ENCODE peak calls at places on chromosomes 7 and 10, in ten cellular contexts. A, U, S, B, J, Y, L, O, T and W are unnamed samples.

GRCh38 chr10:79340646-79341244 is 6.5 kb upstream of the PPIF start:
- DNase-seq in Y (no peak), U (no peak), O (no peak), A (no peak), L (no peak), J (no peak), B (no peak), S (no peak), T (no peak), W (no peak)

GRCh38 chr10:7186387-7187032 is 224.3 kb downstream of the SFMBT2 start:
- DNase-seq in O (no peak), S (no peak), T (no peak), A (no peak), L (no peak), J (no peak), B (no peak), Y (no peak), U (peak), W (peak)

GRCh38 chr10:66501356-66501755 is 424.5 kb upstream of the LRRTM3 start:
- DNase-seq in Y (no peak), B (no peak), O (no peak), L (no peak), S (no peak), J (no peak), T (no peak), A (no peak), U (no peak), W (no peak)

GRCh38 chr10:119006451-119007210 is 22.9 kb upstream of the NANOS1 start:
- DNase-seq in T (no peak), J (peak), B (peak), S (peak), Y (peak), A (no peak), O (no peak), L (no peak), U (peak), W (no peak)

GRCh38 chr10:4074559-4075407 is 289.8 kb upstream of the KLF6 start:
- DNase-seq in L (no peak), U (no peak), J (no peak), B (no peak), S (no peak), T (peak), O (no peak), Y (no peak), A (no peak), W (no peak)

GRCh38 chr7:85673881-85674280 is 487.0 kb upstream of the SEMA3D start:
- DNase-seq in T (no peak), U (no peak), S (no peak), Y (no peak), A (no peak), B (no peak), J (no peak), O (no peak), L (no peak), W (no peak)

GRCh38 chr7:50332241-50333176 is 28.0 kb downstream of the IKZF1 start:
- DNase-seq in B (no peak), O (no peak), L (no peak), T (no peak), Y (no peak), U (no peak), S (no peak), J (no peak), A (no peak), W (no peak)

GRCh38 chr7:33714208-33714607 is 191.1 kb upstream of the BMPER start:
- DNase-seq in Y (no peak), B (no peak), S (no peak), T (no peak), U (no peak), L (no peak), J (no peak), A (no peak), O (no peak), W (no peak)

GRCh38 chr7:111229951-111230350 is 139.0 kb downstream of the LRRN3 start:
- DNase-seq in L (no peak), J (no peak), O (no peak), A (no peak), Y (no peak), T (no peak), U (no peak), B (no peak), S (no peak), W (no peak)

GRCh38 chr10:7411671-7412481 is 1.0 kb upstream of the SFMBT2 start:
- DNase-seq in T (no peak), B (no peak), J (peak), S (no peak), U (no peak), A (no peak), Y (no peak), O (no peak), L (no peak), W (no peak)

GRCh38 chr10:86439544-86439943 is 72.9 kb upstream of the GRID1 start:
- DNase-seq in O (no peak), B (peak), A (no peak), S (peak), T (no peak), L (no peak), J (peak), U (peak), Y (peak), W (no peak)

GRCh38 chr7:35362341-35362740 is 108.4 kb upstream of the TBX20 start:
- DNase-seq in J (no peak), B (no peak), O (no peak), L (no peak), A (no peak), Y (no peak), S (no peak), U (no peak), T (no peak), W (no peak)

GRCh38 chr7:70215491-70215890 is 617.2 kb downstream of the AUTS2 start:
- DNase-seq in U (no peak), L (no peak), J (no peak), T (no peak), Y (no peak), A (peak), B (no peak), S (no peak), O (no peak), W (no peak)

GRCh38 chr7:136069840-136070529 is 92.8 kb upstream of the MTPN start:
- DNase-seq in U (no peak), J (no peak), Y (no peak), B (no peak), S (no peak), O (no peak), T (no peak), L (no peak), A (no peak), W (no peak)

GRCh38 chr7:38932509-38933168 is 23.6 kb upstream of the VPS41 start:
- DNase-seq in J (peak), Y (no peak), S (peak), O (peak), U (peak), T (peak), L (peak), B (peak), A (peak), W (peak)

GRCh38 chr7:101173752-101174244 is 6.3 kb downstream of the NAT16 start:
- DNase-seq in A (peak), S (no peak), O (no peak), Y (no peak), L (peak), U (peak), T (peak), B (no peak), J (no peak), W (no peak)

GRCh38 chr7:122633472-122633871 is 65.4 kb downstream of the RNF133 start:
- DNase-seq in T (no peak), B (no peak), O (no peak), L (no peak), A (no peak), Y (no peak), U (no peak), S (no peak), J (no peak), W (no peak)

GRCh38 chr7:159040912-159041711 is 103.6 kb downstream of the VIPR2 start:
- DNase-seq in L (no peak), S (no peak), J (no peak), Y (peak), T (no peak), B (no peak), O (no peak), A (no peak), U (no peak), W (no peak)

GRCh38 chr10:117878626-117879025 is 168.1 kb downstream of the RAB11FIP2 start:
- DNase-seq in O (no peak), S (no peak), U (no peak), B (no peak), L (no peak), A (no peak), J (no peak), Y (no peak), T (no peak), W (no peak)

GRCh38 chr7:66804001-66804400 is 63.5 kb downstream of the RABGEF1 start:
- DNase-seq in L (no peak), S (no peak), A (no peak), O (no peak), J (no peak), T (no peak), U (no peak), Y (no peak), B (no peak), W (peak)

GRCh38 chr7:82980130-82980529 is 182.6 kb downstream of the PCLO start:
- DNase-seq in O (no peak), U (no peak), A (no peak), J (no peak), T (no peak), Y (no peak), S (no peak), L (no peak), B (no peak), W (no peak)
- H3K27ac ChIP-seq in O (no peak), U (no peak), A (no peak), J (no peak), T (no peak), Y (no peak), S (no peak), L (no peak), B (no peak), W (no peak)

DNA sequence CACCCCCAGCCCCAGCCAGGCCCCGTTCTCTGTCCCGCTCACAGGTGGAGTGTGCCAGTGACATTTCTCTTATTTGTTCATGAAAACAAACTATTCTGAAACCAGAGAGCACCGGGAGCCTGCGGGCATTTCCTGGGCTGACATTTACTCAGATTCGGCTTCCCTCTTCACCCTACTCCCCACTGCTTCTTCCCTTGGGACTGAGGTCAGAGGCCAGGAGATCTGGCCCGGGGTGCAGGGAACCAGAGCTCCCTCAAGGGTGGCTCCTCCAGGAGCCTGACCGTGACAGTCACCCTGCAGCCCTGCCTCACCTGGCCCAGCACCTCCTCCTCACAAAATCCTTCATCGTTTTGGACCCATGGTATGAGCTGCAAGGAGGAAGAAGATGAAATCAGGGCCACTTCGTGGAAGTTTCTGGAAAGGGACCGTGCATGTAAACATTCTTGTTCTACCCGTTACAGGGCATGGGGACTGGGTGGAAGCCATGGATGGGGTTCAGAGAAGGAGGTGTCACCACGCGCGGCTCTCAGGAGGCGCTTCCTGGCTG is 12.2 kb downstream of the BHLHA15 start:
- DNase-seq in S (no peak), J (no peak), A (no peak), L (no peak), O (no peak), U (no peak), B (no peak), Y (peak), T (no peak), W (no peak)
- H3K27ac ChIP-seq in S (no peak), J (no peak), A (no peak), L (no peak), O (no peak), U (no peak), B (no peak), Y (no peak), T (no peak), W (no peak)

DNA sequence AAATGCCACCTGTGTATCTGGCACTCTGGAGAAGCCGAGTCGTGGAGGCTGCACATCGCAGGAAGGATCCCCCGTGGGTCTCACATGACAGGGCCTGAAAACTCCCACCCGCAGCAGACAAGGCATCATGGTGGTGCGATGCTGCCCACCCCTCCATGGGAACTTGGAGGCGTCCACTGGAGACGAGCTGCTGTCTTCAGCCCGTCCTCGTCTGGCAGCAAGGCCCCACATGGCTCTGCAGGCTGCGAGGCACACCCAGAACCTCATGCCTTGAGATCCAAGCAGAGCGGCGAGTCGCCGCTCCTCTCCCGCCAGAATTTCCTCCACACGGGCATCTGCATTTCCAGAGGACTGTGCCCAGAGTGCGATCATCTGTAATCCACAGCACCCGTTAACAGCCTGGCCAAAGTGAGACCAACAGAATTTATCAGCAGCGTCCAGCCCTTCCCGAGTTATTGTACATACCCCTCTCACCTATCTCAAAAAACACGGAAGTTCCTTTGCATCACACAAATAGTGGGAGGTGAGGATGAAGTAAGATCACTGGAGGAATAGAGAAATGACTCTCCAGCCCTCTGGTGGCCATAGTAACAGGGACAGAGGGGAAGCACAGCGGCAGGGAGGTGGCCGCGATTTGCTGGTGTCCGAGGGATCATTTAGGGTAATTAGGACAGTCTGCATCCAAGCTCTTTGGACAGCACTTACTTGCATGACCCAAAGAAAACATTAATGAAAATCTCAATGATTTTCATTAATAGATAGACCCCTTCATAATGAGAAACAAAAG is 292.4 kb downstream of the USP6NL start:
- DNase-seq in A (no peak), U (no peak), Y (no peak), B (no peak), S (no peak), J (no peak), T (no peak), O (no peak), L (no peak), W (no peak)
- H3K27ac ChIP-seq in A (no peak), U (no peak), Y (no peak), B (no peak), S (no peak), J (no peak), T (peak), O (no peak), L (no peak), W (no peak)

GRCh38 chr10:12707461-12708185 is 293.9 kb downstream of the CCDC3 start:
- DNase-seq in B (no peak), L (no peak), S (peak), U (peak), J (no peak), Y (no peak), T (no peak), O (peak), A (peak), W (no peak)
- H3K27ac ChIP-seq in B (peak), L (no peak), S (peak), U (peak), J (no peak), Y (peak), T (no peak), O (no peak), A (no peak), W (peak)

GRCh38 chr10:104300736-104301292 is 31.8 kb downstream of the GSTO2 start:
- DNase-seq in O (peak), L (no peak), T (no peak), B (no peak), Y (no peak), U (peak), S (peak), A (peak), J (peak), W (peak)
- H3K27ac ChIP-seq in O (peak), L (no peak), T (no peak), B (peak), Y (peak), U (peak), S (peak), A (no peak), J (peak), W (peak)

DNA sequence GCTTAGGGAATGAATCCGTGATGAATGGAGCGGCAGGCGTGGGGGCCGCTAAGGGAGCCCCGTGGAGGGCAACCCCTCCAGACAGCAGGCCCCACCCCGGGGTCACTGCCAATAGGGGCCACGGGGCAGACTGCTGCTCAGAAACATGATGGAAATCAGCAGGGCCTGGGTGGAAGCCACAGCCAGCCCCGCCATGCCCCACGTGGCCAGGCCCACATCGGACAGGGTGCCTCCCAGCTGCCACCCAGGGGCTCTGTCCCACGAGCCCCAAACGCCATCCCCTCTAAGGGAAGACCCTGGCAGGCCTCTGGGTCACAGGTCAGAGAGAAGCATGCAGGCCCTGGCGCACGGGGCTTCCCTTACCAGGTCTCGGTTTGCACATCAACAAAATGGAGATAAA is 28.4 kb downstream of the TNRC18 start:
- DNase-seq in Y (no peak), B (no peak), S (no peak), J (no peak), L (no peak), U (no peak), O (no peak), T (no peak), A (no peak), W (no peak)
- H3K27ac ChIP-seq in Y (no peak), B (peak), S (no peak), J (no peak), L (no peak), U (no peak), O (no peak), T (no peak), A (no peak), W (no peak)